ENCODE peak calls at places on chromosomes 6 and 20, in four cellular contexts. One of them, this sample, is unnamed.

GRCh38 chr20:44083220-44083933 is 103.6 kb downstream of the JPH2 start:
- DNase-seq in HepG2: no peak
- DNase-seq in K562: no peak
- DNase-seq in H1: no peak
- DNase-seq in this sample: peak

GRCh38 chr6:100823041-100823440 is 58.1 kb downstream of the ASCC3 start:
- DNase-seq in HepG2: no peak
- DNase-seq in K562: no peak
- DNase-seq in H1: no peak
- DNase-seq in this sample: no peak

GRCh38 chr6:9308284-9308683 is 872.9 kb upstream of the SLC35B3 start:
- DNase-seq in HepG2: no peak
- DNase-seq in K562: no peak
- DNase-seq in H1: no peak
- DNase-seq in this sample: no peak

GRCh38 chr6:43951063-43951755 is 176.0 kb downstream of the MRPL14 start:
- DNase-seq in HepG2: peak
- DNase-seq in K562: peak
- DNase-seq in H1: peak
- DNase-seq in this sample: peak

GRCh38 chr20:53331151-53331973 is 262.3 kb downstream of the ZNF217 start:
- DNase-seq in HepG2: peak
- DNase-seq in K562: peak
- DNase-seq in H1: no peak
- DNase-seq in this sample: peak

GRCh38 chr20:57582432-57583288 is 21.8 kb downstream of the PCK1 start:
- DNase-seq in HepG2: peak
- DNase-seq in K562: peak
- DNase-seq in H1: no peak
- DNase-seq in this sample: no peak

GRCh38 chr6:16498957-16499356 is 260.6 kb downstream of the GMPR start:
- DNase-seq in HepG2: no peak
- DNase-seq in K562: no peak
- DNase-seq in H1: no peak
- DNase-seq in this sample: no peak

GRCh38 chr6:10433322-10433721 is 18.4 kb upstream of the TFAP2A start:
- DNase-seq in HepG2: no peak
- DNase-seq in K562: no peak
- DNase-seq in H1: no peak
- DNase-seq in this sample: no peak

GRCh38 chr6:74070091-74070490 is 374.1 kb downstream of the CD109 start:
- DNase-seq in HepG2: no peak
- DNase-seq in K562: no peak
- DNase-seq in H1: no peak
- DNase-seq in this sample: no peak

GRCh38 chr20:23541330-23541729 is 27.0 kb downstream of the CST9L start:
- DNase-seq in HepG2: peak
- DNase-seq in K562: no peak
- DNase-seq in H1: no peak
- DNase-seq in this sample: no peak

GRCh38 chr20:11018668-11019170 is 344.9 kb upstream of the JAG1 start:
- DNase-seq in HepG2: no peak
- DNase-seq in K562: no peak
- DNase-seq in H1: no peak
- DNase-seq in this sample: no peak

GRCh38 chr6:168636147-168636982 is 195.4 kb downstream of the SMOC2 start:
- DNase-seq in HepG2: no peak
- DNase-seq in K562: no peak
- DNase-seq in H1: no peak
- DNase-seq in this sample: no peak

GRCh38 chr6:96186094-96186493 is 170.3 kb downstream of the FUT9 start:
- DNase-seq in HepG2: no peak
- DNase-seq in K562: no peak
- DNase-seq in H1: no peak
- DNase-seq in this sample: no peak

GRCh38 chr6:106885659-106886058 is 88.9 kb downstream of the CD24 start:
- DNase-seq in HepG2: no peak
- DNase-seq in K562: no peak
- DNase-seq in H1: no peak
- DNase-seq in this sample: no peak

GRCh38 chr6:16200231-16200941 is 38.0 kb upstream of the GMPR start:
- DNase-seq in HepG2: no peak
- DNase-seq in K562: no peak
- DNase-seq in H1: no peak
- DNase-seq in this sample: no peak

GRCh38 chr20:38725458-38725958 is 1.2 kb downstream of the SLC32A1 start:
- DNase-seq in HepG2: no peak
- DNase-seq in K562: no peak
- DNase-seq in H1: no peak
- DNase-seq in this sample: no peak

GRCh38 chr6:38730136-38730862 is 15.2 kb downstream of the DNAH8 start:
- DNase-seq in HepG2: no peak
- DNase-seq in K562: no peak
- DNase-seq in H1: no peak
- DNase-seq in this sample: no peak

GRCh38 chr6:3813150-3813780 is 35.9 kb upstream of the FAM50B start:
- DNase-seq in HepG2: peak
- DNase-seq in K562: peak
- DNase-seq in H1: no peak
- DNase-seq in this sample: no peak

GRCh38 chr6:56984374-56984773 is 29.5 kb downstream of the BEND6 start:
- DNase-seq in HepG2: no peak
- DNase-seq in K562: no peak
- DNase-seq in H1: no peak
- DNase-seq in this sample: no peak

GRCh38 chr20:50416269-50416863 is 93.8 kb upstream of the PTPN1 start:
- DNase-seq in HepG2: no peak
- DNase-seq in K562: no peak
- DNase-seq in H1: no peak
- DNase-seq in this sample: no peak

GRCh38 chr6:81614292-81614691 is 138.2 kb downstream of the TENT5A start:
- DNase-seq in HepG2: peak
- DNase-seq in K562: no peak
- DNase-seq in H1: no peak
- DNase-seq in this sample: no peak

GRCh38 chr6:69801225-69801624 is 4.4 kb upstream of the LMBRD1 start:
- DNase-seq in HepG2: no peak
- DNase-seq in K562: no peak
- DNase-seq in H1: no peak
- DNase-seq in this sample: no peak

GRCh38 chr20:24708411-24709295 is 239.2 kb downstream of the SYNDIG1 start:
- DNase-seq in HepG2: no peak
- DNase-seq in K562: no peak
- DNase-seq in H1: no peak
- DNase-seq in this sample: no peak
- TF ChIP-seq FOSL1 in HepG2: no peak
- TF ChIP-seq FOSL1 in K562: no peak
- TF ChIP-seq FOSL1 in H1: no peak
- TF ChIP-seq FOSL1 in this sample: no peak

DNA sequence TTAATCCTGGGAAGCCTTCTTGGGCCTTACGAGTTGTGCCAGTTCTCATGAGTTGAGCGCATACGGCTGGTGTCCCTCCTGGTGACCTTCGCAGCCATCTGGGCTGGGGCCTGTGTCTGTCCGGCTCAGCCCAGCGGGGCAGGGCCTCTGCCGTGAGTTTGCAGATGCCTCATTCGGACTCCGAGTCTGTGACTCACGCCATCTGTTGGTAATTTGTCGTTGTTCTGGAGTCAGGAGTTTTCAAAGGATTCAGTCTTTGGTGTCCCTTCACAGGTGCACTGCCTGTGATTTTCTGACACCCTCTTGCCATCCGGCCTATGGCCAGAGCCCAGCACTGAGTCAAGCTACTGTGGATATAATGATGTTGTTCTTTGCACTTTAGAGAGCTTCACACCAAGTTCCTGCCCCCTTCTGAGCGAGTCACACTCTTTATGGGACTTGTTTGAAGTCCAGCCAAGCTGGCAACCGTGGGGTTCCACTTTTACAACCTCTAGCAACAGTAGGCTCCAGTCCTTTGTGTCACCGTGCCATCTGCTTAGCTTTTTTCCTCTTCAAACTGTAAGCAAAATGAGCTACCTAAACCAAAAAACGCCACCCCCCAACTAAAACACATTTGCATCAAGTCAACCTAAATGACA is 175.6 kb downstream of the AIG1 start:
- DNase-seq in HepG2: no peak
- DNase-seq in K562: no peak
- DNase-seq in H1: no peak
- DNase-seq in this sample: peak
- TF ChIP-seq FOSL1 in HepG2: no peak
- TF ChIP-seq FOSL1 in K562: no peak
- TF ChIP-seq FOSL1 in H1: no peak
- TF ChIP-seq FOSL1 in this sample: no peak

DNA sequence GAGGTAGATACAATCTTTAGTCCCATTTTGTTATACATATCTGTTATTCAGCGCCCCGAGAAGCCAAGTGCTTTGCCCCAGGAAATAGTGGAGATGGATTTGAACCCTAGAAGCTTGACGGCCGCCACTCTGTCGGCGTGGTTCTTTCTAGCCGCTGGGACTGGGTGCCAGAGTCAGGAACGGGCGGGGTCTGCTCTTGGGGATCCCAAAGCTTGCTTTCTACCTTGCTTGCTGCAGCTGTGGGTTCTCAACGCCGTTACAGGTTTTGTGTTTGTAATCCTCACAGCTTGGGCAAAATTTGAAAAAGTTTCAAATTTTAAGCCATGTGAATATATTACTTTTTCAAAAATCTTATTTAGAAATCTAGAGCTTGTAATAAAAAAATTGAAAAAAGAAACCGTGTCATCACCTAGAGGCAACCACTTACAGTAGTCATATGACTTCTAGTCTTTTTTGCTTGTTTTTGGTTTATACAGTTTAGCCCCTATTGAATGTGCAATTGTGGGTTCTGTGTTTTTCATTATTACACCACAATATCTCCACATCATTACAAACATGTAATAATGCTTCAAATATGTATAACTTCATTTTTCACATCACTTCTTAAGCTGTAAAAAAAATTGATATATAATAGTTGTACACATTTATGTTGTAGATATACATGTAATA is 786 bp downstream of the DYNLRB1 start:
- DNase-seq in HepG2: no peak
- DNase-seq in K562: peak
- DNase-seq in H1: no peak
- DNase-seq in this sample: no peak
- TF ChIP-seq FOSL1 in HepG2: no peak
- TF ChIP-seq FOSL1 in K562: no peak
- TF ChIP-seq FOSL1 in H1: no peak
- TF ChIP-seq FOSL1 in this sample: no peak

GRCh38 chr6:22513667-22514066 is 55.7 kb upstream of the HDGFL1 start:
- DNase-seq in HepG2: no peak
- DNase-seq in K562: no peak
- DNase-seq in H1: no peak
- DNase-seq in this sample: no peak

GRCh38 chr6:22512716-22513452 is 56.5 kb upstream of the HDGFL1 start:
- DNase-seq in HepG2: no peak
- DNase-seq in K562: no peak
- DNase-seq in H1: no peak
- DNase-seq in this sample: no peak
- TF ChIP-seq FOSL1 in HepG2: no peak
- TF ChIP-seq FOSL1 in K562: no peak
- TF ChIP-seq FOSL1 in H1: no peak
- TF ChIP-seq FOSL1 in this sample: no peak

GRCh38 chr6:2772840-2773239 is 7.6 kb downstream of the WRNIP1 start:
- DNase-seq in HepG2: no peak
- DNase-seq in K562: no peak
- DNase-seq in H1: no peak
- DNase-seq in this sample: no peak

GRCh38 chr6:2780109-2780730 is 15.0 kb downstream of the WRNIP1 start:
- DNase-seq in HepG2: no peak
- DNase-seq in K562: no peak
- DNase-seq in H1: no peak
- DNase-seq in this sample: no peak

GRCh38 chr6:2773450-2773849 is 8.3 kb downstream of the WRNIP1 start:
- DNase-seq in HepG2: no peak
- DNase-seq in K562: no peak
- DNase-seq in H1: no peak
- DNase-seq in this sample: no peak

GRCh38 chr6:2775003-2775402 is 9.8 kb downstream of the WRNIP1 start:
- DNase-seq in HepG2: no peak
- DNase-seq in K562: no peak
- DNase-seq in H1: no peak
- DNase-seq in this sample: no peak

GRCh38 chr6:2777249-2777648 is 12.1 kb downstream of the WRNIP1 start:
- DNase-seq in HepG2: no peak
- DNase-seq in K562: no peak
- DNase-seq in H1: no peak
- DNase-seq in this sample: no peak
- TF ChIP-seq FOSL1 in HepG2: no peak
- TF ChIP-seq FOSL1 in K562: no peak
- TF ChIP-seq FOSL1 in H1: no peak
- TF ChIP-seq FOSL1 in this sample: no peak